ENCODE peak calls at places on chromosomes 3 and 15, in eight cellular contexts. W, D, J, T, O, S, X and C are unnamed samples. For H3K27me3, the result is how much of the 10 kb centered on the place peaks cover.

GRCh38 chr3:8645717-8646116 is 1.1 kb upstream of the SSUH2 start:
- DNase-seq in O (peak), W (no peak), S (no peak), T (no peak), D (no peak), X (no peak), J (no peak), C (no peak)

GRCh38 chr15:67805008-67805681 is 20.2 kb upstream of the SKOR1 start:
- DNase-seq in O (no peak), D (no peak), W (no peak), X (no peak), J (no peak), S (no peak), T (peak), C (no peak)

GRCh38 chr3:135633078-135633477 is 332.4 kb upstream of the PPP2R3A start:
- DNase-seq in D (no peak), O (no peak), J (no peak), X (no peak), S (no peak), T (no peak), W (no peak), C (no peak)

GRCh38 chr3:46882377-46883015 is 5.0 kb downstream of the PTH1R start:
- DNase-seq in S (peak), J (no peak), X (no peak), T (no peak), O (no peak), W (no peak), D (peak), C (no peak)

GRCh38 chr3:134341391-134341790 is 32.9 kb downstream of the AMOTL2 start:
- DNase-seq in O (no peak), W (no peak), X (no peak), S (no peak), J (no peak), T (no peak), D (no peak), C (no peak)

GRCh38 chr3:159829056-159829995 is 159.3 kb upstream of the IL12A start:
- DNase-seq in S (no peak), O (peak), X (no peak), T (no peak), W (peak), D (no peak), J (no peak), C (peak)

GRCh38 chr15:41350057-41350717 is 17.5 kb downstream of the NUSAP1 start:
- DNase-seq in W (no peak), D (no peak), J (no peak), T (no peak), O (no peak), X (no peak), S (no peak), C (no peak)

GRCh38 chr3:45816544-45816943 is 20.2 kb upstream of the SLC6A20 start:
- DNase-seq in W (peak), D (no peak), O (no peak), J (no peak), S (peak), X (no peak), T (no peak), C (no peak)

GRCh38 chr15:88048237-88048636 is 208.3 kb downstream of the NTRK3 start:
- DNase-seq in O (no peak), S (no peak), J (no peak), T (no peak), W (no peak), X (no peak), D (peak), C (no peak)

GRCh38 chr3:61847784-61848462 is 286.6 kb downstream of the PTPRG start:
- DNase-seq in D (peak), W (peak), S (peak), T (peak), J (peak), X (no peak), O (no peak), C (no peak)

GRCh38 chr3:16033889-16034687 is 140.4 kb upstream of the GALNT15 start:
- DNase-seq in W (no peak), S (no peak), D (peak), J (no peak), T (no peak), X (no peak), O (no peak), C (no peak)

GRCh38 chr3:157394361-157394760 is 42.3 kb upstream of the PTX3 start:
- DNase-seq in W (no peak), O (no peak), J (no peak), S (no peak), D (no peak), X (no peak), T (no peak), C (no peak)

GRCh38 chr3:78875851-78876250 is 891.9 kb downstream of the ROBO1 start:
- DNase-seq in T (no peak), S (no peak), J (no peak), D (no peak), W (no peak), O (no peak), X (no peak), C (no peak)

GRCh38 chr3:44439499-44440295 is 37.8 kb downstream of the ZNF445 start:
- DNase-seq in D (no peak), W (peak), J (peak), O (no peak), S (peak), X (peak), T (peak), C (peak)
- H3K27ac ChIP-seq in D (no peak), W (peak), J (peak), O (no peak), S (peak), X (peak), T (peak), C (peak)

GRCh38 chr3:42369832-42370231 is 40.6 kb downstream of the LYZL4 start:
- DNase-seq in S (no peak), X (no peak), W (no peak), T (no peak), D (peak), O (no peak), J (no peak), C (no peak)
- H3K27me3 ChIP-seq in S (under half), X (under half), W (under half), T (under half), D (under half), O (under half), J (under half), C (under half)

GRCh38 chr3:185960518-185961288 is 22.9 kb upstream of the TRA2B start:
- DNase-seq in X (no peak), S (no peak), W (no peak), D (no peak), T (no peak), J (no peak), O (no peak), C (no peak)
- H3K27ac ChIP-seq in X (peak), S (no peak), W (no peak), D (no peak), T (peak), J (no peak), O (no peak), C (no peak)

GRCh38 chr15:72141171-72142084 is 23.2 kb downstream of the SENP8 start:
- DNase-seq in T (no peak), J (no peak), X (no peak), W (no peak), S (no peak), D (peak), O (no peak), C (no peak)
- H3K27me3 ChIP-seq in T (under half), J (under half), X (under half), W (under half), S (under half), D (under half), O (under half), C (under half)

DNA sequence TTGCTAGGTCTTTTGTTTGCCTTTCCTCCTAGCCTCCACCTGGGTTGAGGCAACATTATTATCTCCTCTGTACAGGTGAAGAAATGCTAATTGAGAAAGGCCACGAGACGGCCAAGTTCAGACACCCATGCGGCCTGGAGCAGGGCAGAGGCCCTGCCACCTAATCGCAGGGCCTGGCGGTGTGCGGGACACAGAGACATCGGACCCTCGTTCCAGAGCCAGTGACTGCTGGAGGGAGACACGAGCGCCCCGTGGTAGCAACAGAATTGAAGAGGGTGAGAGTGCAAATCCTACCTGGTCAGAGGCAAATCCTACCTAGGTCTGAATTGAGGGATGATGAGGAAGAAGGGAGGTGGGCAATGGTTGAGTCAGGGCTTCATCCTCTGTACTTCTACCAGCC is 113.8 kb upstream of the MEF2A start:
- DNase-seq in D (no peak), J (no peak), T (no peak), S (no peak), X (no peak), W (no peak), O (no peak), C (no peak)
- H3K27ac ChIP-seq in D (no peak), J (peak), T (peak), S (peak), X (peak), W (peak), O (no peak), C (no peak)